ENCODE peak calls at places on chromosomes 12 and 14, in seven cellular contexts. Z, M, B, F, T, G and E are unnamed samples.
A peak's percentile ranks its signal among the peaks of the same experiment; 100 is the strongest.

GRCh38 chr12:96064266-96064665 is 28.9 kb upstream of the LTA4H start:
- DNase-seq in Z (no peak), M (no peak), G (no peak), B (no peak), F (no peak), T (no peak), E (no peak)

GRCh38 chr14:50001999-50002925 is 109.4 kb downstream of the ARF6 start:
- DNase-seq in B (no peak), M (no peak), T (no peak), G (no peak), F (no peak), Z (no peak), E (no peak)

GRCh38 chr14:36952702-36953101 is 219.7 kb downstream of the SLC25A21 start:
- DNase-seq in B (no peak), M (no peak), F (peak; percentile 93), G (no peak), T (no peak), Z (peak; percentile 77), E (no peak)

GRCh38 chr14:91358654-91359210 is 58.9 kb downstream of the CCDC88C start:
- DNase-seq in B (no peak), M (no peak), F (peak; percentile 71), T (no peak), G (no peak), Z (no peak), E (no peak)

GRCh38 chr12:100399095-100399494 is 42.2 kb downstream of the SLC17A8 start:
- DNase-seq in T (no peak), G (no peak), F (no peak), M (no peak), Z (no peak), B (no peak), E (no peak)

GRCh38 chr14:65321370-65321875 is 91.1 kb upstream of the FUT8 start:
- DNase-seq in F (peak; percentile 63), G (no peak), T (no peak), B (no peak), M (no peak), Z (no peak), E (peak; percentile 42)

GRCh38 chr12:57899010-57899662 is 42.2 kb upstream of the ATP23 start:
- DNase-seq in Z (peak; percentile 40), M (no peak), B (no peak), G (no peak), T (no peak), F (peak; percentile 82), E (peak; percentile 41)

GRCh38 chr12:117580718-117581062 is 219.3 kb upstream of the NOS1 start:
- DNase-seq in B (no peak), G (no peak), F (no peak), M (peak; percentile 77), T (no peak), Z (peak; percentile 52), E (no peak)

GRCh38 chr12:52942056-52942913 is 6.6 kb upstream of the KRT18 start:
- DNase-seq in G (no peak), T (no peak), M (no peak), Z (no peak), F (peak; percentile 27), B (no peak), E (no peak)

GRCh38 chr14:49971156-49972141 is 78.6 kb downstream of the ARF6 start:
- DNase-seq in T (no peak), B (no peak), G (peak; percentile 38), M (no peak), Z (peak; percentile 59), F (no peak), E (peak; percentile 81)

GRCh38 chr12:83042441-83043215 is 355.9 kb downstream of the TMTC2 start:
- DNase-seq in F (no peak), Z (peak; percentile 23), M (no peak), B (no peak), G (no peak), T (no peak), E (peak; percentile 50)

GRCh38 chr14:98721061-98721460 is 550.9 kb downstream of the BCL11B start:
- DNase-seq in G (no peak), Z (no peak), F (no peak), M (no peak), B (no peak), T (no peak), E (no peak)

GRCh38 chr12:98388126-98388525 is 127.3 kb upstream of the TMPO start:
- DNase-seq in M (no peak), Z (no peak), B (no peak), F (no peak), T (no peak), G (no peak), E (no peak)

GRCh38 chr12:116431677-116432300 is 127.4 kb upstream of the MAP1LC3B2 start:
- DNase-seq in B (no peak), F (no peak), Z (no peak), M (no peak), G (no peak), T (no peak), E (no peak)

GRCh38 chr14:72736791-72737559 is 156.9 kb downstream of the DPF3 start:
- DNase-seq in Z (peak; percentile 89), F (no peak), T (no peak), B (no peak), G (no peak), M (no peak), E (peak; percentile 80)

GRCh38 chr12:40327506-40327905 is 102.7 kb downstream of the LRRK2 start:
- DNase-seq in B (no peak), M (no peak), G (no peak), Z (peak; percentile 23), T (no peak), F (no peak), E (peak; percentile 12)

GRCh38 chr12:40330180-40330579 is 105.4 kb downstream of the LRRK2 start:
- DNase-seq in F (no peak), T (no peak), M (no peak), Z (no peak), B (no peak), G (no peak), E (no peak)

DNA sequence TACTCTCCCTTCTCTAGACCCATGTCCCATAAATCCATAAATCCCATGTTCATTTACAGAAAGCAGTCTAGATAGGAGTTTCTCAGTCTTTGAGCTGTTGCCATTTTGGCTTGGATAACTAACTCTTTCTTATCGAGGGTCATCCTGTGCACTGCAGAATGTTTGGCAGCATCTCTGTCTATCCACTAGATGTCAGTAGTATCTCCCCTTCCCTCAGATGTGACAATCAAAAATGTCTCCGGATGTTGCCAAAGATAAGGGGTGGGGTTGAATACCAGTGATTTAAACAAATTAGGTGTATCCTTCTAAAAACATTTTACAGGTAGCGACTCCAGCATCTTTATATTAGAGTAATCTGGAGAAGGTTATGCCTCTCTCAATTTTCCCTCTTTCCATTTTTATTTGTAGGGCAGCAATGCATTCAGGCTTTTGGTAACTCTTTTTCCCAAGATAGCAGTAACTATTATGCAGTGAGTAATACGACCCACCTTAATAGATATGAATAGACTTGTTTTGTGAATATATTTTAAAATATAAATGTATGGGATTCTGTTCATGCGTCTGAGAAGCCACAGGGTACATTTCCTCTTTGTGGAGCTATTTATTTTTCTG is 100.7 kb downstream of the LRRK2 start:
- DNase-seq in F (peak; percentile 59), B (no peak), T (no peak), M (no peak), Z (peak; percentile 4), G (no peak), E (peak; percentile 31)
- TF ChIP-seq CTCF in F (peak; percentile 86), B (peak; percentile 60), T (no peak), M (peak; percentile 76), Z (peak; percentile 61), G (peak; percentile 54), E (peak; percentile 44)

GRCh38 chr14:55336161-55336560 is 64.9 kb downstream of the FBXO34 start:
- DNase-seq in G (no peak), Z (peak; percentile 27), F (peak; percentile 74), T (no peak), M (no peak), B (no peak), E (peak; percentile 44)

GRCh38 chr14:55336691-55337090 is 65.5 kb downstream of the FBXO34 start:
- DNase-seq in G (no peak), M (no peak), Z (no peak), B (no peak), T (no peak), F (no peak), E (no peak)

GRCh38 chr14:55333785-55334485 is 62.7 kb downstream of the FBXO34 start:
- DNase-seq in B (no peak), G (no peak), Z (no peak), M (no peak), T (no peak), F (peak; percentile 45), E (peak; percentile 46)

GRCh38 chr14:55329999-55330710 is 58.9 kb downstream of the FBXO34 start:
- DNase-seq in M (no peak), F (peak; percentile 50), B (no peak), Z (peak; percentile 15), T (no peak), G (no peak), E (peak; percentile 15)

DNA sequence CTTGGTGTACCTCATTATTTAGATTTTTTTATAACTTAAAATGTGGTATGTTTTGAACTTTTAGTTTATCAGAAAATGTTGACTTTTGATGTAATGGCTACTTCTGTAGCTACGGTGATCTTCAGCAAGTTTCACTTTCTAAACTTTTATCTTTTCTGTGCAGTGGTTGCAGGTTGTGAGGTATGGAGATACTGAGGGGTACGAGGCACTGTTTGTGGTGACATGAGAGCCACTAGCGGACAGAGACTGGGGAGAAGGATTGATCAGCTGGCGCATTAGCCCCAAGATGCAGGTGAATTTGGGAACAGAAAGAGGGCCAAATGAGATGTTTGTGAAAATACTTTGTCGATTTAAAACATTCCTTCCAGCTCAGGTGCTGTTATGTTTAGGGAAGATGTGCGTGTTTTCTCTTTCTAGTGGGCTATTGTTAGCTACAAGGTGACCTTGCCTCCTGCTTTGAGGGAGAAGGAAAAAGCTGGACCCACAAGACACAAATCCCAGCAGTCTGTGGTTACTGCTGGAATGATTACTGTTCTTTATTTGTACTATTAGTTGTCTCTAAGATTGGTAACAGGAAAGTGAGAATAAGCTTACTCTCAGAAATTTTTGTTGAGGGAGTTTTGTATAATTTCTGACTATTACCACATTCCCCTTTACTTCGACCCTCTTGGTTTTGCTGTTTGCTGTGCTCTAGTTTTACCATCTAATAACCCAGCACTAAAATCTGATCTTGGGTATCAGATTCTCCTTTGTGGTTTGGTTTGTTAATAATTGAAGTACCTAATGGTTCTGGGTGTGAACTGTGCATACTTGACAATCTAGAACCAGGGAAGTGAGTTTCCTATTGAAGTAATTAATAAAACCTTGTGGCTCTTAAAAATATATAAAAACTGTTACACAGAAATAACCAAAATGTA is 61.7 kb downstream of the FBXO34 start:
- DNase-seq in B (no peak), G (no peak), Z (no peak), F (no peak), M (no peak), T (no peak), E (no peak)
- H3K4me3 ChIP-seq in B (no peak overlapping the region), G (no peak overlapping the region), Z (no peak overlapping the region), F (no peak overlapping the region), M (no peak overlapping the region), T (no peak overlapping the region), E (no peak overlapping the region)

DNA sequence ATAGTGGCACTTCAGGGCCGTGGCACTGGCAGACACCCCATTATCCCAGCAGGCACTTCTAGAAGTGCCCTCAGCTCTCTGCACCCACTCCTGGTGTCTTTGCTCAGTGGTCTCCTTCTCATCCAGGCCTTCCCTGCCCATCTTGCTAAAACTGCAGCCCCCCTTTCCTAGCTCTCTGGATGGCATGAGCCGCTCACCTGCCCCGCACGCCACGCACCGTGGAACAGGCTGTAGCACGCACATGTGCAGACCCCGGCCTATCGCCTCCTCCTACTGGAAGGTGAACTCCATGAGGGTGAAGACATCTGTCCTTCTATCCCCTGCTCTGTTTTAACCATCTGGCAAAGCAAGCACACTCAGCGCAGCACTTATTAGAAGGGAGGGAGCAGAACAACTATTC is 8.0 kb upstream of the FZD10 start:
- DNase-seq in B (no peak), Z (no peak), T (no peak), F (no peak), G (no peak), M (no peak), E (no peak)
- TF ChIP-seq CTCF in B (no peak), Z (no peak), T (no peak), F (no peak), G (no peak), M (no peak), E (no peak)

GRCh38 chr12:51906452-51907082 is 737 bp upstream of the ACVRL1 start:
- DNase-seq in F (no peak), G (no peak), B (no peak), T (no peak), Z (no peak), M (no peak), E (no peak)
- H3K4me3 ChIP-seq in F (no peak overlapping the region), G (peak overlapping the region; percentile 39), B (peak overlapping the region; percentile 51), T (peak overlapping the region; percentile 75), Z (peak overlapping the region; percentile 79), M (peak overlapping the region; percentile 42), E (peak overlapping the region; percentile 81)